ENCODE peak calls at places on chromosomes 7 and 10, in six cellular contexts. E is mesendoderm; D is MG63; Q is tibial nerve; I is activated T-helper 1 cell treated with anti-CD3 and anti-CD28 coated beads, Interleukin-12 subunit alpha, Interleukin-12 subunit beta, Interleukin-2, Interleukin-4 antibody, amounts not matched to agents 30 ng/mL and 10 ng/mL and 1 ng/mL, durations not matched to agents 14 hours and 24 hours and 36 hours; F is heart right ventricle. B is an unnamed sample.

GRCh38 chr10:16902606-16903005 is 85.4 kb upstream of the RSU1 start:
- DNase-seq in E (peak), D (no peak), Q (no peak), I (peak), F (no peak), B (no peak)

GRCh38 chr7:156236181-156236889 is 404.2 kb upstream of the RNF32 start:
- DNase-seq in E (no peak), D (no peak), Q (no peak), I (no peak), F (no peak), B (no peak)

GRCh38 chr7:7791523-7791922 is 73.1 kb upstream of the RPA3 start:
- DNase-seq in E (no peak), D (no peak), Q (no peak), I (no peak), F (no peak), B (no peak)

GRCh38 chr10:126935263-126935946 is 30.2 kb downstream of the DOCK1 start:
- DNase-seq in E (no peak), D (no peak), Q (no peak), I (no peak), F (no peak), B (no peak)

GRCh38 chr7:111076205-111076604 is 14.7 kb upstream of the LRRN3 start:
- DNase-seq in E (no peak), D (peak), Q (no peak), I (no peak), F (no peak), B (no peak)

GRCh38 chr7:92246363-92247101 is 758 bp downstream of the ANKIB1 start:
- DNase-seq in E (peak), D (peak), Q (no peak), I (peak), F (no peak), B (peak)

GRCh38 chr10:30812018-30812851 is 182.7 kb upstream of the LYZL2 start:
- DNase-seq in E (no peak), D (peak), Q (peak), I (no peak), F (peak), B (no peak)

GRCh38 chr7:103538964-103539709 is 93.1 kb upstream of the SLC26A5 start:
- DNase-seq in E (no peak), D (no peak), Q (no peak), I (no peak), F (no peak), B (no peak)

GRCh38 chr10:77351386-77351785 is 286.2 kb downstream of the KCNMA1 start:
- DNase-seq in E (no peak), D (peak), Q (no peak), I (no peak), F (no peak), B (no peak)

GRCh38 chr10:24381235-24382010 is 172.5 kb downstream of the KIAA1217 start:
- DNase-seq in E (no peak), D (no peak), Q (no peak), I (no peak), F (no peak), B (no peak)

GRCh38 chr7:36650313-36650712 is 74.0 kb downstream of the AOAH start:
- DNase-seq in E (no peak), D (no peak), Q (no peak), I (no peak), F (no peak), B (no peak)

GRCh38 chr7:99083068-99083651 is 60.7 kb downstream of the SMURF1 start:
- DNase-seq in E (no peak), D (no peak), Q (no peak), I (no peak), F (no peak), B (no peak)

GRCh38 chr7:1927942-1928341 is 257.9 kb downstream of the ELFN1 start:
- DNase-seq in E (no peak), D (no peak), Q (no peak), I (no peak), F (no peak), B (no peak)

GRCh38 chr10:69326692-69327091 is 48.4 kb downstream of the HK1 start:
- DNase-seq in E (no peak), D (no peak), Q (no peak), I (no peak), F (no peak), B (no peak)

GRCh38 chr10:116270691-116271592 is 2.1 kb downstream of the GFRA1 start:
- DNase-seq in E (peak), D (peak), Q (peak), I (no peak), F (no peak), B (no peak)

GRCh38 chr10:23099816-23100215 is 4.4 kb downstream of the MSRB2 start:
- DNase-seq in E (peak), D (no peak), Q (no peak), I (no peak), F (no peak), B (no peak)

GRCh38 chr7:135930565-135931423 is 46.4 kb downstream of the MTPN start:
- DNase-seq in E (peak), D (peak), Q (no peak), I (no peak), F (peak), B (no peak)

GRCh38 chr10:43230909-43231522 is 35.8 kb downstream of the RASGEF1A start:
- DNase-seq in E (no peak), D (no peak), Q (no peak), I (no peak), F (no peak), B (no peak)

GRCh38 chr7:134698481-134698880 is 51.8 kb downstream of the BPGM start:
- DNase-seq in E (no peak), D (no peak), Q (no peak), I (no peak), F (no peak), B (no peak)

GRCh38 chr7:131111-132094 is 61.0 kb upstream of the FAM20C start:
- DNase-seq in E (no peak), D (no peak), Q (no peak), I (no peak), F (peak), B (no peak)

GRCh38 chr10:43605850-43606322 is 352 bp upstream of the ZNF485 start:
- DNase-seq in E (no peak), D (no peak), Q (no peak), I (no peak), F (no peak), B (no peak)

GRCh38 chr7:150368884-150369739 is 490 bp downstream of the REPIN1 start:
- DNase-seq in E (peak), D (peak), Q (no peak), I (no peak), F (peak), B (peak)

GRCh38 chr7:106346167-106346677 is 61.4 kb upstream of the NAMPT start:
- DNase-seq in E (no peak), D (no peak), Q (no peak), I (no peak), F (no peak), B (no peak)